ENCODE peak calls at places on chromosomes 3 and 15, in five cellular contexts. C is GM18507, I is posterior cingulate gyrus, A is choroid plexus epithelial cell, T is IMR-90. J is an unnamed sample.

GRCh38 chr15:73982251-73982962 is 9.7 kb downstream of the STOML1 start:
- DNase-seq in C (no peak), I (peak), A (peak), T (peak), J (peak)

GRCh38 chr3:52532838-52533622 is 627 bp downstream of the NT5DC2 start:
- DNase-seq in C (no peak), I (no peak), A (peak), T (no peak), J (no peak)

GRCh38 chr15:82168757-82169156 is 93.8 kb downstream of the EFL1 start:
- DNase-seq in C (no peak), I (no peak), A (no peak), T (no peak), J (no peak)

GRCh38 chr15:59622289-59622688 is 10.7 kb downstream of the GCNT3 start:
- DNase-seq in C (peak), I (no peak), A (peak), T (peak), J (peak)

GRCh38 chr3:76352848-76353130 is 567.4 kb upstream of the ZNF717 start:
- DNase-seq in C (no peak), I (no peak), A (no peak), T (no peak), J (no peak)

GRCh38 chr3:61562042-61562809 is 855 bp downstream of the PTPRG start:
- DNase-seq in C (no peak), I (peak), A (peak), T (peak), J (no peak)

GRCh38 chr15:89578146-89578545 is 2.9 kb downstream of the TICRR start:
- DNase-seq in C (no peak), I (no peak), A (no peak), T (no peak), J (no peak)

GRCh38 chr15:91882858-91883586 is 29.5 kb downstream of the SLCO3A1 start:
- DNase-seq in C (no peak), I (peak), A (no peak), T (peak), J (no peak)

GRCh38 chr15:48433226-48433886 is 102.1 kb downstream of the DUT start:
- DNase-seq in C (no peak), I (no peak), A (no peak), T (peak), J (peak)

GRCh38 chr3:189301479-189301878 is 129.7 kb downstream of the TPRG1 start:
- DNase-seq in C (no peak), I (no peak), A (no peak), T (no peak), J (no peak)

GRCh38 chr3:57911588-57911987 is 96.6 kb upstream of the FLNB start:
- DNase-seq in C (no peak), I (no peak), A (peak), T (peak), J (no peak)

GRCh38 chr3:132804498-132804897 is 82.3 kb upstream of the NPHP3 start:
- DNase-seq in C (no peak), I (no peak), A (peak), T (no peak), J (no peak)

GRCh38 chr3:14148041-14148985 is 23.5 kb downstream of the TMEM43 start:
- DNase-seq in C (no peak), I (no peak), A (no peak), T (no peak), J (no peak)

GRCh38 chr15:96087180-96087886 is 243.2 kb upstream of the NR2F2 start:
- DNase-seq in C (no peak), I (no peak), A (no peak), T (no peak), J (no peak)

GRCh38 chr3:166445865-166446264 is 608.6 kb upstream of the BCHE start:
- DNase-seq in C (no peak), I (no peak), A (no peak), T (peak), J (no peak)

GRCh38 chr15:91291673-91292072 is 191.6 kb downstream of the SV2B start:
- DNase-seq in C (no peak), I (no peak), A (peak), T (peak), J (no peak)

GRCh38 chr3:186882881-186883685 is 40.6 kb downstream of the ADIPOQ start:
- DNase-seq in C (no peak), I (no peak), A (peak), T (peak), J (peak)

GRCh38 chr15:52255008-52255407 is 40.6 kb downstream of the MYO5C start:
- DNase-seq in C (no peak), I (no peak), A (peak), T (peak), J (peak)

GRCh38 chr3:107676469-107677309 is 153.9 kb downstream of the BBX start:
- DNase-seq in C (no peak), I (no peak), A (peak), T (peak), J (peak)

GRCh38 chr3:122921791-122922651 is 105.5 kb downstream of the SEMA5B start:
- DNase-seq in C (no peak), I (no peak), A (no peak), T (no peak), J (no peak)

GRCh38 chr3:121152573-121152972 is 244.6 kb downstream of the STXBP5L start:
- DNase-seq in C (no peak), I (no peak), A (peak), T (no peak), J (peak)

GRCh38 chr3:171505822-171506333 is 45.7 kb upstream of the TNIK start:
- DNase-seq in C (no peak), I (no peak), A (no peak), T (no peak), J (no peak)

GRCh38 chr15:40291088-40291574 is 8.3 kb upstream of the ANKRD63 start:
- DNase-seq in C (no peak), I (no peak), A (peak), T (peak), J (peak)

GRCh38 chr3:33372218-33373081 is 67.8 kb downstream of the UBP1 start:
- DNase-seq in C (peak), I (peak), A (peak), T (peak), J (no peak)

GRCh38 chr15:29925227-29926082 is 103.2 kb upstream of the TJP1 start:
- DNase-seq in C (peak), I (peak), A (peak), T (peak), J (peak)

GRCh38 chr15:60548101-60548500 is 69.2 kb upstream of the ICE2 start:
- DNase-seq in C (peak), I (no peak), A (no peak), T (no peak), J (no peak)